ENCODE peak calls at places on chromosomes 11 and 22, in six cellular contexts. C, O, Q, S, E and U are unnamed samples.

GRCh38 chr11:75582935-75583709 is 21.1 kb downstream of the SERPINH1 start:
- DNase-seq in C (peak; percentile 78), S (no peak), E (peak; percentile 93), Q (no peak), O (no peak), U (no peak)

GRCh38 chr11:44572431-44572830 is 7.0 kb downstream of the CD82 start:
- DNase-seq in Q (no peak), C (no peak), E (no peak), O (no peak), S (no peak), U (no peak)

GRCh38 chr11:124746621-124747243 is 5.3 kb downstream of the VSIG2 start:
- DNase-seq in S (peak; percentile 77), Q (peak; percentile 53), E (peak; percentile 74), C (peak; percentile 93), O (peak; percentile 82), U (peak; percentile 89)

GRCh38 chr11:78350101-78350645 is 67.4 kb downstream of the GAB2 start:
- DNase-seq in O (no peak), E (no peak), Q (peak; percentile 25), S (no peak), C (no peak), U (no peak)

GRCh38 chr11:111736191-111736590 is 30.0 kb downstream of the PPP2R1B start:
- DNase-seq in S (no peak), C (no peak), O (no peak), E (no peak), Q (no peak), U (no peak)

GRCh38 chr11:8035225-8035846 is 45.7 kb upstream of the TUB start:
- DNase-seq in E (no peak), S (no peak), O (no peak), C (no peak), Q (no peak), U (no peak)

GRCh38 chr22:37043828-37044538 is 7.6 kb upstream of the KCTD17 start:
- DNase-seq in C (peak; percentile 74), S (no peak), Q (no peak), O (peak; percentile 47), E (peak; percentile 70), U (peak; percentile 77)

GRCh38 chr11:34890812-34891211 is 25.4 kb downstream of the APIP start:
- DNase-seq in E (peak; percentile 28), O (peak; percentile 56), S (no peak), C (no peak), Q (no peak), U (peak; percentile 59)

GRCh38 chr11:79314906-79315689 is 125.7 kb downstream of the TENM4 start:
- DNase-seq in Q (no peak), C (no peak), E (no peak), O (no peak), S (peak; percentile 17), U (no peak)

GRCh38 chr11:27317751-27318150 is 45.3 kb downstream of the CCDC34 start:
- DNase-seq in Q (no peak), C (no peak), O (peak; percentile 15), E (no peak), S (no peak), U (no peak)

GRCh38 chr22:30541979-30542810 is 4.3 kb downstream of the SEC14L6 start:
- DNase-seq in E (no peak), Q (no peak), C (peak; percentile 34), S (no peak), O (no peak), U (no peak)

GRCh38 chr11:125156346-125156745 is 8.2 kb upstream of the PKNOX2 start:
- DNase-seq in S (no peak), Q (no peak), C (no peak), E (no peak), O (no peak), U (no peak)

DNA sequence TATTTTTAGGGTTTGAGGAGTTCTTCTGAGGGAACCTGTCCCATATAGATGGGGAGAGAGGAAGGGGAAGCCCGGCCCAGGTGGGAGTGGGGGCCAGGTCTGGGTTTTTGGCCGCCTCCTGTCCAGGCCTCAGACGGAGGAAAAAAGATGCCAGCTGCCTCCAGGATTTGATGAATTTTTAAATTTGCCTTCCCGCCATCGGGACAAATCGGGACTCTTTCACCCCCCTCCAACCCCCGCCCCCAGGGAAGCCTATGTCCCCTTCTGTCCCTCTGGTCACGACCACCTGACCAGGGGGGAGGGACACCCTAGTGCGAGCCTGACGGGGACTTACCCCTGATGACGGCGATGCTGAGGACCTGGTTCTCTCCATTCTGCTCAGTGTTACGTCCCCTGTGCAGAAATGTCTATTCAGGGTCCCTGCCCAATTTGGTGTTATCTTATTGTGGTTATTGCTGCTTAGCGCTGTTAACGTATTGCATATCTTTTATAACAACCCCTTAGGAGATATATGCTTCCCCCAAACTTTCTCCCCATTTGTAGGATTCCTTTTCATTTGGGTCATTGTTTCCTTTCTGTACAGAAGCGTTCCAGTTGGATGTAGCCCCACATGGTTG is 115.9 kb upstream of the GRK3 start:
- DNase-seq in O (no peak), E (peak; percentile 41), Q (no peak), C (peak; percentile 40), S (no peak), U (no peak)
- H3K27ac ChIP-seq in O (peak overlapping the region; percentile 65), E (peak overlapping the region; percentile 63), Q (peak overlapping the region; percentile 70), C (peak overlapping the region; percentile 68), S (no peak overlapping the region), U (peak overlapping the region; percentile 95)

DNA sequence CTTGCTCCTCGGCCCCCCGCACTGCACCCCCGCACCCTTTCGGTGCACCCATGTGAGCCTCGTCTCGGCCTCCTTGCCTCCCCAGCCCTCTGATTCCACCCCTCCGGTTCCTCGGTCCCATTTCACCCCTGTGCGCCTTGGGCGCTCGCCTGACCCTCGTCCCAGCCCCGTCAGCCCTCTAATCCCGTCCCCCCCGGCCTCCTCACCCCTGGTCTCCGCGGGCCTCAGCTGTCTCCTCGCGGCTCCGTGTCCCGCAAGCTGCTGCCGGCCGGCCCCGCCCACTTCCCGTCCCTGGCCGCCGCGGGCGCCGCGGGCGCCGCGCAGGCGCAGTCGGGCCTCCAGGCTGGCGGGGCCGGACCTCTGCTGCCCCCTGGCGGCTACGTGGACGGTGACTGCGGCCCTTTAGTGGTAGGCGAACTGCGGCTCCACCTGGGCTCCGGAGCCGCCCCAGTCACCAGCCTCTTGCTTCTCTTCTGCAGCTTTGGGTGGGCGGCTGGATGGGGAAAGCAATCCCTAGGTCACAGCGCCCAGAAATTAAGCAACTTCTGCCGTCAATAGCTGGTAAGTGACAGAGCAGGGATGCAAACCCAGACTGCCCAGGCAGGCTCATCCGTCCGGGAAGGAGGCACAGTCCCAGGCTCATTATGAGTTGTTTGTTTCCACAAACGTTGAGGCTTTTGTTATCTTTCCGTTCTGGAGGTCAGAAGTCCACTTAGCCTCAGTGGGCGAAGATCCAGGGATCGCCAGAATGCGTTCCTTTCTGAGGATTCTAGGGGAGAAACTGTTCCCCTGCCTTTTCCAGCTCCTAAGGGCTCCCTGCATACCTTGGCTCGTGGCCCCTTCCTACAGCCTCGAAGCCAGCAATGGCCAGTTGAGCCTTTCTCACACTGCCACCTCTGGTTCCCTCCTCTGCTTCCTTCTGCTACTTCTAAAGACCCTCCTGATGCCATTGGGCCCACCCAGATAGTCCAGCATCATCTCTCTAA is at the start of gene PPM1F:
- DNase-seq in O (no peak), Q (peak; percentile 8), C (peak; percentile 100), S (peak; percentile 46), E (peak; percentile 99), U (peak; percentile 57)
- TF ChIP-seq JUND in O (no peak), Q (no peak), C (peak; percentile 88), S (no peak), E (no peak), U (no peak)

GRCh38 chr11:63821411-63821810 is 8.2 kb downstream of the SPINDOC start:
- DNase-seq in O (no peak), C (no peak), S (no peak), E (no peak), Q (no peak), U (no peak)
- H3K27ac ChIP-seq in O (no peak overlapping the region), C (no peak overlapping the region), S (no peak overlapping the region), E (no peak overlapping the region), Q (no peak overlapping the region), U (no peak overlapping the region)

GRCh38 chr11:122637538-122637937 is 18.0 kb upstream of the UBASH3B start:
- DNase-seq in O (no peak), C (no peak), E (no peak), S (no peak), Q (no peak), U (no peak)
- TF ChIP-seq JUND in O (no peak), C (no peak), E (no peak), S (no peak), Q (no peak), U (no peak)

GRCh38 chr11:67376873-67377808 is 3.7 kb upstream of the CLCF1 start:
- DNase-seq in S (no peak), O (no peak), Q (no peak), E (no peak), C (no peak), U (no peak)
- H3K27ac ChIP-seq in S (no peak overlapping the region), O (peak overlapping the region; percentile 100), Q (no peak overlapping the region), E (no peak overlapping the region), C (no peak overlapping the region), U (no peak overlapping the region)

DNA sequence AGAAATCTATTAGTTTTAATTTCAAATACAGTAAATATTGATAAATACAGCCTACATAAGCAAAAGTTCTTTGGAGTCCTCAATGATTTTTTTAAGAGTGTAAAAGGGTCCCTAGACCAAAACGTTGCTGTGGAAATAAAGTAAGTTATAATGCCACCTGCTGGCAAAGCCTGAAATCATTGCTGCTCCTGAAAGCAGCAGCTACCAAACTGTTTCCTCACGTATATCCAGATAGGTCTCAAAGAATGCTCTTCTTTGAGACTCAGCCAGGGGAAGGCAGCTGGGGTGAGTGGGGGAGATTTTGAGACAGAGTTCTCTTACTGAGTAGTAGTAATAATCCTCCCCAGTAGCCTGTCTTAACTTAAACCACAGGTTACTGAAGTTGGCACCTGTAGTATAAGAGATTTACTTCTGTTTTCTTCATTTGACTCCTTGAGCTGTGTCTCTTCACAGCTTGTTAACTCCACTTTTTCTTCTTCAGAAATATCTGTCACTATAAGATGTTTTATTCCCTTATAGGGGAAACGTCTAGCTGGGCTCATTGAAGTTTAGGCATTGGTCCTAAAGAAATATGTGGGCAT is 78.1 kb downstream of the BTBD10 start:
- DNase-seq in Q (peak; percentile 3), E (peak; percentile 39), C (peak; percentile 23), O (peak; percentile 23), S (peak; percentile 15), U (peak; percentile 25)
- TF ChIP-seq JUND in Q (no peak), E (no peak), C (no peak), O (no peak), S (no peak), U (no peak)

DNA sequence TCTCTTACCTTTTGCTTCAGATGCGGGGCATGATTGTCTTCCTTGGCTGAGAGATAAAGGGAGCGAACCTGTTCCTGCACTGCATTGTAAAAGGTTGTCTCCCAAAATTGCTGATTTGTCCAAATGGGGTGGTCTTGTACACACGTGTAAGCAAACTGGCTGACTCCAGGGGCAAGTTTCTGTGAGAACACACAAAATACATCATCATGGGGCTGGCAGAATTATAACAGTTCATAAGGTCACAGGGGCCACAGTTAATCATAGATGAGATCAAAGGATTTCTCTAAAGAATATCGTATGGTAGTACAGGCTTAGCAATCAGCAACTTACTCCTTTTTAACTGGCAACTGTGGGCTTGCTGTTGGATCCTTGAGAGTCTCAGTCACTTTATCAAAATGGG is 194.3 kb downstream of the SWAP70 start:
- DNase-seq in O (no peak), S (no peak), E (peak; percentile 6), Q (no peak), C (no peak), U (peak; percentile 23)
- H3K27ac ChIP-seq in O (no peak overlapping the region), S (no peak overlapping the region), E (peak overlapping the region; percentile 68), Q (no peak overlapping the region), C (no peak overlapping the region), U (no peak overlapping the region)